ENCODE peak calls at places on chromosomes 7 and 10, in ten cellular contexts. A is pancreas; J is activated T-helper 1 cell treated with anti-CD3 and anti-CD28 coated beads, Interleukin-2, amount 50 U/mL, for 16 hours; V is caudate nucleus; Y is A549; B is RPMI7951; L is choroid plexus epithelial cell; S is sciatic nerve; C is stimulated activated CD8-positive, alpha-beta memory T cell treated with anti-CD3 and anti-CD28 coated beads, Interleukin-12 subunit alpha, Interleukin-12 subunit beta, amount 100 ng/mL, for 1 hour; M is T-cell. N is an unnamed sample.
A peak's percentile ranks its signal among the peaks of the same experiment; 100 is the strongest.

GRCh38 chr7:11579141-11579540 is 252.9 kb downstream of the THSD7A start:
- DNase-seq in A (no peak), J (no peak), V (no peak), Y (no peak), B (no peak), L (peak; percentile 35), S (no peak), C (no peak), M (no peak), N (no peak)

GRCh38 chr10:31112961-31113360 is 81.3 kb upstream of the ZNF438 start:
- DNase-seq in A (no peak), J (no peak), V (no peak), Y (no peak), B (peak; percentile 59), L (no peak), S (no peak), C (no peak), M (no peak), N (no peak)

GRCh38 chr10:17836917-17837316 is 27.8 kb downstream of the MRC1 start:
- DNase-seq in A (peak; percentile 43), J (no peak), V (no peak), Y (peak; percentile 64), B (peak; percentile 78), L (peak; percentile 69), S (no peak), C (no peak), M (no peak), N (peak; percentile 60)

GRCh38 chr10:5891009-5891408 is 966 bp downstream of the FBH1 start:
- DNase-seq in A (no peak), J (no peak), V (no peak), Y (no peak), B (no peak), L (no peak), S (no peak), C (no peak), M (no peak), N (no peak)

GRCh38 chr7:35254496-35255416 is 856 bp upstream of the TBX20 start:
- DNase-seq in A (no peak), J (no peak), V (no peak), Y (no peak), B (no peak), L (no peak), S (no peak), C (no peak), M (no peak), N (no peak)

GRCh38 chr7:12152196-12152918 is 58.7 kb upstream of the TMEM106B start:
- DNase-seq in A (no peak), J (no peak), V (no peak), Y (no peak), B (no peak), L (no peak), S (no peak), C (no peak), M (no peak), N (no peak)

GRCh38 chr10:124092270-124093075 is 925 bp downstream of the CHST15 start:
- DNase-seq in A (peak; percentile 41), J (no peak), V (peak; percentile 41), Y (peak; percentile 39), B (peak; percentile 70), L (no peak), S (peak; percentile 76), C (no peak), M (no peak), N (peak; percentile 77)

GRCh38 chr7:3517344-3517743 is 216.3 kb downstream of the SDK1 start:
- DNase-seq in A (no peak), J (no peak), V (no peak), Y (no peak), B (no peak), L (no peak), S (no peak), C (no peak), M (no peak), N (no peak)

GRCh38 chr10:90865400-90865799 is 6.4 kb upstream of the RPP30 start:
- DNase-seq in A (no peak), J (no peak), V (no peak), Y (no peak), B (no peak), L (peak; percentile 71), S (no peak), C (no peak), M (no peak), N (no peak)

GRCh38 chr7:107384025-107384424 is 85.8 kb upstream of the GPR22 start:
- DNase-seq in A (no peak), J (no peak), V (no peak), Y (no peak), B (no peak), L (no peak), S (no peak), C (no peak), M (no peak), N (no peak)

GRCh38 chr7:102978280-102978679 is 65.5 kb downstream of the LRRC17 start:
- DNase-seq in A (no peak), J (no peak), V (no peak), Y (peak; percentile 79), B (peak; percentile 79), L (peak; percentile 85), S (no peak), C (no peak), M (no peak), N (no peak)

GRCh38 chr7:55073051-55073511 is 54.3 kb downstream of the EGFR start:
- DNase-seq in A (no peak), J (no peak), V (no peak), Y (peak; percentile 49), B (no peak), L (peak; percentile 82), S (no peak), C (no peak), M (no peak), N (no peak)